ENCODE peak calls at places on chromosomes 5 and 9, in six cellular contexts. U is Panc1, Z is GM23338, Y is stomach, V is prostate gland, H is sigmoid colon. Q is an unnamed sample. For H3K4me1, the result is how much of the 10 kb centered on the place peaks cover.

GRCh38 chr5:121182788-121183490 is 668.7 kb upstream of the FTMT start:
- DNase-seq in V (no peak), U (no peak), Y (no peak), Z (no peak), H (no peak), Q (no peak)

GRCh38 chr5:121746763-121747162 is 104.9 kb upstream of the FTMT start:
- DNase-seq in Y (no peak), V (no peak), Z (no peak), U (no peak), H (no peak), Q (no peak)

GRCh38 chr9:86741311-86742215 is 205.7 kb downstream of the GAS1 start:
- DNase-seq in Y (peak), U (no peak), Z (no peak), H (no peak), V (no peak), Q (no peak)

GRCh38 chr9:107637421-107638420 is 148.2 kb upstream of the KLF4 start:
- DNase-seq in U (no peak), Y (peak), H (peak), Z (peak), V (peak), Q (peak)

GRCh38 chr5:107594253-107595045 is 76.3 kb downstream of the EFNA5 start:
- DNase-seq in Z (no peak), Y (no peak), V (no peak), U (no peak), H (no peak), Q (no peak)

GRCh38 chr9:21096172-21096900 is 18.6 kb upstream of the IFNB1 start:
- DNase-seq in V (no peak), Z (no peak), H (no peak), U (no peak), Y (no peak), Q (no peak)

GRCh38 chr5:107364443-107365096 is 306.2 kb downstream of the EFNA5 start:
- DNase-seq in V (no peak), U (no peak), Z (no peak), H (no peak), Y (no peak), Q (no peak)

GRCh38 chr5:72066658-72067057 is 40.6 kb upstream of the MAP1B start:
- DNase-seq in U (no peak), H (no peak), Y (no peak), V (no peak), Z (no peak), Q (no peak)

GRCh38 chr5:166341708-166342329 is 1949.6 kb upstream of the WWC1 start:
- DNase-seq in H (no peak), Y (no peak), U (no peak), V (no peak), Z (peak), Q (no peak)

GRCh38 chr9:88388203-88388885 is at the start of gene SPIN1:
- DNase-seq in V (peak), Y (peak), H (peak), U (no peak), Z (peak), Q (peak)

GRCh38 chr9:1267141-1267570 is 217.0 kb downstream of the DMRT2 start:
- DNase-seq in V (no peak), H (no peak), Y (no peak), Z (no peak), U (no peak), Q (no peak)

GRCh38 chr5:141909212-141909611 is 14.5 kb upstream of the DELE1 start:
- DNase-seq in H (no peak), Y (no peak), V (no peak), Z (no peak), U (no peak), Q (no peak)

GRCh38 chr5:156367602-156368001 is 40.6 kb downstream of the SGCD start:
- DNase-seq in H (no peak), V (no peak), Y (no peak), Z (peak), U (no peak), Q (no peak)

GRCh38 chr9:89677696-89678393 is 73.0 kb downstream of the GADD45G start:
- DNase-seq in Y (peak), H (no peak), U (no peak), Z (peak), V (no peak), Q (no peak)

GRCh38 chr5:79109527-79110492 is 1.8 kb upstream of the BHMT start:
- DNase-seq in Y (no peak), V (no peak), H (no peak), U (peak), Z (peak), Q (no peak)

GRCh38 chr5:154967419-154968024 is 26.6 kb downstream of the MRPL22 start:
- DNase-seq in V (no peak), H (no peak), Y (no peak), U (no peak), Z (peak), Q (no peak)
- TF ChIP-seq POLR2AphosphoS5 in V (no peak), H (no peak), Y (no peak), U (no peak), Z (no peak), Q (no peak)

DNA sequence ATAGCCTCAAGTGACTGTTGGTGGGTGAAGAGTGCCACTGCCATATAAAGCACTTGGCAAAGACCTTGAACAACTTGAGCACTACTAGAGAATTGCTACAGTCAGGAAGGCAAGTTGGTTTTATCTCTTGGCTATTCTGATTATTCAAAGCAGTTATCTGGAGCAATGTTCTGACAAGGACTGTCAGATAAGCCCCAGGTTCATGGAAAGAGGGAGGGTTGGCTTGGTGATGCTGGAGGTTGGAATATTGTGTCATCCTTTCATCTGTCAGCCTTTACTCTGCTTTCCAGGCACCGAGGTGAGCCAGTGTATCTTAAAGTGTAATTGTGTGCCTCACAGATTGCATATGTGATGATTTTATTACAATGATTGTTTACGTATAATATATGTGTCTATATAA is 548.4 kb upstream of the ZNF608 start:
- DNase-seq in U (no peak), H (no peak), Z (no peak), V (no peak), Y (no peak), Q (no peak)
- TF ChIP-seq CTCF in U (no peak), H (no peak), Z (no peak), V (no peak), Y (no peak), Q (no peak)

GRCh38 chr5:133930061-133930823 is 38.2 kb downstream of the C5orf15 start:
- DNase-seq in Z (no peak), U (no peak), V (no peak), Y (no peak), H (no peak), Q (no peak)
- H3K4me1 ChIP-seq in Z (under half), U (under half), V (under half), Y (under half), H (under half), Q (under half)

GRCh38 chr5:151812757-151813309 is 41.1 kb downstream of the G3BP1 start:
- DNase-seq in Z (no peak), U (no peak), H (no peak), Y (no peak), V (no peak), Q (no peak)
- TF ChIP-seq POLR2AphosphoS5 in Z (no peak), U (no peak), H (no peak), Y (no peak), V (no peak), Q (no peak)

GRCh38 chr5:73233053-73233460 is 60.1 kb downstream of the TMEM174 start:
- DNase-seq in H (no peak), V (no peak), Y (no peak), Z (no peak), U (no peak), Q (no peak)

GRCh38 chr5:73234156-73234555 is 61.2 kb downstream of the TMEM174 start:
- DNase-seq in Y (no peak), H (no peak), U (no peak), V (no peak), Z (peak), Q (no peak)

GRCh38 chr5:73232266-73233041 is 59.5 kb downstream of the TMEM174 start:
- DNase-seq in H (no peak), Z (peak), U (no peak), V (no peak), Y (no peak), Q (no peak)

GRCh38 chr5:73231245-73231778 is 58.3 kb downstream of the TMEM174 start:
- DNase-seq in Y (no peak), Z (no peak), U (no peak), V (no peak), H (no peak), Q (no peak)

DNA sequence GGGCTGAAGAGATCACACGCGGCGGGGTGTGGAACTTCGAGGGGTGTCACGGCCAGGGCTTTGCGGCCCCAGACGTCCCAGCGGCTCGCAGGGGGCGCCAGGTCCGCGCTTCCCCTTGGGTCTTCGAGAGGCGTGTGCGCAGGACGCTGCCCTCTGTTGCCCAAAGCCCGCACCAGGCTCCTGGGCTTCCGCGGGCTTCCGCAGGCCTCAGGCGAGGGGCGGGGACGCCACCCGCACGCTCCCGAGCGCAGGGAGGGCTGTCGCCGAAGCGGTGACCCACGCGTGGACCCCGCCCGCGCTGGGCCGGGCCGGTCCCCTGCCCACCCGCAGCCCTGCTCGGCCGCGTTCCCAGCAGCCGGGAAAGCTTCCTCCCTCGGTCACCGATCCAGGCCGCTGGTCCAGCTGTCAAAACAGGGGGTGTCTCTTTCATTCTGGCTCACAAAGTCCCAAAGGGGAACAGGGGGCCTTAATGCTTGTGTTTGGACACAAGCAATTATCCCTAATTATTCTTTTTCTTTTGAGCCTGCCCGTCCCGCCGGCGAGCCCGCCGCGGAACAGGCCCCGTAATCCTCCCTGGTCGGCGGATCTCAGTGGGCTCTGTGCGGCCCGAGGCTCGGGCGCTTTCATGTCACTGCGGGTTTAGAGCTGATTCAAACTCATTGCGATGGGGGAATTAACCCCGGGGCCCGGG is 60.6 kb downstream of the TMEM174 start:
- DNase-seq in V (no peak), U (no peak), H (no peak), Y (no peak), Z (peak), Q (no peak)
- TF ChIP-seq CTCF in V (no peak), U (no peak), H (no peak), Y (no peak), Z (peak), Q (no peak)

GRCh38 chr5:117013280-117013877 is 438.8 kb upstream of the SEMA6A start:
- DNase-seq in Y (no peak), U (no peak), Z (no peak), H (no peak), V (no peak), Q (no peak)
- H3K4me1 ChIP-seq in Y (under half), U (under half), Z (under half), H (under half), V (under half), Q (under half)

GRCh38 chr9:129164246-129164930 is 13.7 kb downstream of the IER5L start:
- DNase-seq in U (no peak), Z (peak), H (peak), Y (peak), V (peak), Q (no peak)
- TF ChIP-seq POLR2AphosphoS5 in U (no peak), Z (no peak), H (no peak), Y (no peak), V (peak), Q (peak)

Q was measured in suprapubic skin.